ENCODE peak calls at places on chromosomes 13 and 19, in ten cellular contexts. One of them, this sample, is unnamed.

GRCh38 chr19:8373867-8374813 is 10.2 kb downstream of the ANGPTL4 start:
- DNase-seq in activated naive CD8-positive, alpha-beta T cell treated with anti-CD3 and anti-CD28 coated beads for 36 hours: no peak
- DNase-seq in naive thymus-derived CD4-positive, alpha-beta T cell: no peak
- DNase-seq in CD4-positive, alpha-beta memory T cell: no peak
- DNase-seq in stimulated activated CD8-positive, alpha-beta memory T cell treated with anti-CD3 and anti-CD28 coated beads, Interleukin-4, amount 100 ng/mL, for 48 hours: no peak
- DNase-seq in HS-27A: no peak
- DNase-seq in effector memory CD4-positive, alpha-beta T cell: no peak
- DNase-seq in NAMALWA: no peak
- DNase-seq in SW480: no peak
- DNase-seq in aorta: no peak
- DNase-seq in this sample: no peak

GRCh38 chr13:103692442-103692841 is 626.2 kb upstream of the SLC10A2 start:
- DNase-seq in activated naive CD8-positive, alpha-beta T cell treated with anti-CD3 and anti-CD28 coated beads for 36 hours: no peak
- DNase-seq in naive thymus-derived CD4-positive, alpha-beta T cell: no peak
- DNase-seq in CD4-positive, alpha-beta memory T cell: no peak
- DNase-seq in stimulated activated CD8-positive, alpha-beta memory T cell treated with anti-CD3 and anti-CD28 coated beads, Interleukin-4, amount 100 ng/mL, for 48 hours: no peak
- DNase-seq in HS-27A: no peak
- DNase-seq in effector memory CD4-positive, alpha-beta T cell: no peak
- DNase-seq in NAMALWA: no peak
- DNase-seq in SW480: no peak
- DNase-seq in aorta: no peak
- DNase-seq in this sample: no peak

GRCh38 chr13:112252744-112253590 is 123.2 kb upstream of the SPACA7 start:
- DNase-seq in activated naive CD8-positive, alpha-beta T cell treated with anti-CD3 and anti-CD28 coated beads for 36 hours: no peak
- DNase-seq in naive thymus-derived CD4-positive, alpha-beta T cell: no peak
- DNase-seq in CD4-positive, alpha-beta memory T cell: no peak
- DNase-seq in stimulated activated CD8-positive, alpha-beta memory T cell treated with anti-CD3 and anti-CD28 coated beads, Interleukin-4, amount 100 ng/mL, for 48 hours: no peak
- DNase-seq in HS-27A: no peak
- DNase-seq in effector memory CD4-positive, alpha-beta T cell: no peak
- DNase-seq in NAMALWA: no peak
- DNase-seq in SW480: no peak
- DNase-seq in aorta: peak; percentile 58
- DNase-seq in this sample: no peak

GRCh38 chr19:18659281-18660050 is 22.6 kb downstream of the KLHL26 start:
- DNase-seq in activated naive CD8-positive, alpha-beta T cell treated with anti-CD3 and anti-CD28 coated beads for 36 hours: no peak
- DNase-seq in naive thymus-derived CD4-positive, alpha-beta T cell: no peak
- DNase-seq in CD4-positive, alpha-beta memory T cell: no peak
- DNase-seq in stimulated activated CD8-positive, alpha-beta memory T cell treated with anti-CD3 and anti-CD28 coated beads, Interleukin-4, amount 100 ng/mL, for 48 hours: no peak
- DNase-seq in HS-27A: no peak
- DNase-seq in effector memory CD4-positive, alpha-beta T cell: no peak
- DNase-seq in NAMALWA: no peak
- DNase-seq in SW480: no peak
- DNase-seq in aorta: peak; percentile 86
- DNase-seq in this sample: no peak

GRCh38 chr19:11059511-11060358 is 29.5 kb upstream of the LDLR start:
- DNase-seq in activated naive CD8-positive, alpha-beta T cell treated with anti-CD3 and anti-CD28 coated beads for 36 hours: no peak
- DNase-seq in naive thymus-derived CD4-positive, alpha-beta T cell: no peak
- DNase-seq in CD4-positive, alpha-beta memory T cell: no peak
- DNase-seq in stimulated activated CD8-positive, alpha-beta memory T cell treated with anti-CD3 and anti-CD28 coated beads, Interleukin-4, amount 100 ng/mL, for 48 hours: no peak
- DNase-seq in HS-27A: no peak
- DNase-seq in effector memory CD4-positive, alpha-beta T cell: no peak
- DNase-seq in NAMALWA: no peak
- DNase-seq in SW480: no peak
- DNase-seq in aorta: no peak
- DNase-seq in this sample: no peak

GRCh38 chr13:44758595-44759221 is 182.6 kb upstream of the TSC22D1 start:
- DNase-seq in activated naive CD8-positive, alpha-beta T cell treated with anti-CD3 and anti-CD28 coated beads for 36 hours: no peak
- DNase-seq in naive thymus-derived CD4-positive, alpha-beta T cell: no peak
- DNase-seq in CD4-positive, alpha-beta memory T cell: no peak
- DNase-seq in stimulated activated CD8-positive, alpha-beta memory T cell treated with anti-CD3 and anti-CD28 coated beads, Interleukin-4, amount 100 ng/mL, for 48 hours: peak; percentile 40
- DNase-seq in HS-27A: no peak
- DNase-seq in effector memory CD4-positive, alpha-beta T cell: no peak
- DNase-seq in NAMALWA: no peak
- DNase-seq in SW480: no peak
- DNase-seq in aorta: no peak
- DNase-seq in this sample: no peak

GRCh38 chr19:3250675-3251074 is 26.2 kb downstream of the CELF5 start:
- DNase-seq in activated naive CD8-positive, alpha-beta T cell treated with anti-CD3 and anti-CD28 coated beads for 36 hours: peak; percentile 30
- DNase-seq in naive thymus-derived CD4-positive, alpha-beta T cell: peak; percentile 35
- DNase-seq in CD4-positive, alpha-beta memory T cell: no peak
- DNase-seq in stimulated activated CD8-positive, alpha-beta memory T cell treated with anti-CD3 and anti-CD28 coated beads, Interleukin-4, amount 100 ng/mL, for 48 hours: peak; percentile 69
- DNase-seq in HS-27A: no peak
- DNase-seq in effector memory CD4-positive, alpha-beta T cell: no peak
- DNase-seq in NAMALWA: peak; percentile 61
- DNase-seq in SW480: no peak
- DNase-seq in aorta: no peak
- DNase-seq in this sample: peak; percentile 29

GRCh38 chr19:47778954-47779351 is 450 bp downstream of the SELENOW start:
- DNase-seq in activated naive CD8-positive, alpha-beta T cell treated with anti-CD3 and anti-CD28 coated beads for 36 hours: no peak
- DNase-seq in naive thymus-derived CD4-positive, alpha-beta T cell: no peak
- DNase-seq in CD4-positive, alpha-beta memory T cell: no peak
- DNase-seq in stimulated activated CD8-positive, alpha-beta memory T cell treated with anti-CD3 and anti-CD28 coated beads, Interleukin-4, amount 100 ng/mL, for 48 hours: peak; percentile 44
- DNase-seq in HS-27A: no peak
- DNase-seq in effector memory CD4-positive, alpha-beta T cell: no peak
- DNase-seq in NAMALWA: no peak
- DNase-seq in SW480: no peak
- DNase-seq in aorta: peak; percentile 79
- DNase-seq in this sample: no peak

GRCh38 chr19:41175825-41176734 is 16.9 kb upstream of the CYP2S1 start:
- DNase-seq in activated naive CD8-positive, alpha-beta T cell treated with anti-CD3 and anti-CD28 coated beads for 36 hours: peak; percentile 54
- DNase-seq in naive thymus-derived CD4-positive, alpha-beta T cell: peak; percentile 53
- DNase-seq in CD4-positive, alpha-beta memory T cell: peak; percentile 45
- DNase-seq in stimulated activated CD8-positive, alpha-beta memory T cell treated with anti-CD3 and anti-CD28 coated beads, Interleukin-4, amount 100 ng/mL, for 48 hours: peak; percentile 42
- DNase-seq in HS-27A: peak; percentile 91
- DNase-seq in effector memory CD4-positive, alpha-beta T cell: peak; percentile 8
- DNase-seq in NAMALWA: peak; percentile 27
- DNase-seq in SW480: peak; percentile 100
- DNase-seq in aorta: no peak
- DNase-seq in this sample: peak; percentile 5

GRCh38 chr13:74299688-74300087 is 165.5 kb upstream of the KLF12 start:
- DNase-seq in activated naive CD8-positive, alpha-beta T cell treated with anti-CD3 and anti-CD28 coated beads for 36 hours: no peak
- DNase-seq in naive thymus-derived CD4-positive, alpha-beta T cell: no peak
- DNase-seq in CD4-positive, alpha-beta memory T cell: no peak
- DNase-seq in stimulated activated CD8-positive, alpha-beta memory T cell treated with anti-CD3 and anti-CD28 coated beads, Interleukin-4, amount 100 ng/mL, for 48 hours: no peak
- DNase-seq in HS-27A: no peak
- DNase-seq in effector memory CD4-positive, alpha-beta T cell: no peak
- DNase-seq in NAMALWA: no peak
- DNase-seq in SW480: no peak
- DNase-seq in aorta: no peak
- DNase-seq in this sample: no peak

GRCh38 chr13:97367427-97367826 is 66.5 kb upstream of the RAP2A start:
- DNase-seq in activated naive CD8-positive, alpha-beta T cell treated with anti-CD3 and anti-CD28 coated beads for 36 hours: no peak
- DNase-seq in naive thymus-derived CD4-positive, alpha-beta T cell: no peak
- DNase-seq in CD4-positive, alpha-beta memory T cell: no peak
- DNase-seq in stimulated activated CD8-positive, alpha-beta memory T cell treated with anti-CD3 and anti-CD28 coated beads, Interleukin-4, amount 100 ng/mL, for 48 hours: no peak
- DNase-seq in HS-27A: no peak
- DNase-seq in effector memory CD4-positive, alpha-beta T cell: no peak
- DNase-seq in NAMALWA: no peak
- DNase-seq in SW480: peak; percentile 47
- DNase-seq in aorta: no peak
- DNase-seq in this sample: no peak

GRCh38 chr19:12791345-12792047 is at the start of gene JUNB:
- DNase-seq in activated naive CD8-positive, alpha-beta T cell treated with anti-CD3 and anti-CD28 coated beads for 36 hours: peak; percentile 97
- DNase-seq in naive thymus-derived CD4-positive, alpha-beta T cell: peak; percentile 99
- DNase-seq in CD4-positive, alpha-beta memory T cell: peak; percentile 98
- DNase-seq in stimulated activated CD8-positive, alpha-beta memory T cell treated with anti-CD3 and anti-CD28 coated beads, Interleukin-4, amount 100 ng/mL, for 48 hours: peak; percentile 98
- DNase-seq in HS-27A: no peak
- DNase-seq in effector memory CD4-positive, alpha-beta T cell: peak; percentile 95
- DNase-seq in NAMALWA: peak; percentile 96
- DNase-seq in SW480: peak; percentile 93
- DNase-seq in aorta: peak; percentile 99
- DNase-seq in this sample: peak; percentile 97

GRCh38 chr13:94020833-94021232 is 458.6 kb downstream of the DCT start:
- DNase-seq in activated naive CD8-positive, alpha-beta T cell treated with anti-CD3 and anti-CD28 coated beads for 36 hours: no peak
- DNase-seq in naive thymus-derived CD4-positive, alpha-beta T cell: no peak
- DNase-seq in CD4-positive, alpha-beta memory T cell: no peak
- DNase-seq in stimulated activated CD8-positive, alpha-beta memory T cell treated with anti-CD3 and anti-CD28 coated beads, Interleukin-4, amount 100 ng/mL, for 48 hours: no peak
- DNase-seq in HS-27A: no peak
- DNase-seq in effector memory CD4-positive, alpha-beta T cell: no peak
- DNase-seq in NAMALWA: no peak
- DNase-seq in SW480: no peak
- DNase-seq in aorta: no peak
- DNase-seq in this sample: no peak

GRCh38 chr13:31476266-31476665 is 263.1 kb upstream of the RXFP2 start:
- DNase-seq in activated naive CD8-positive, alpha-beta T cell treated with anti-CD3 and anti-CD28 coated beads for 36 hours: no peak
- DNase-seq in naive thymus-derived CD4-positive, alpha-beta T cell: no peak
- DNase-seq in CD4-positive, alpha-beta memory T cell: no peak
- DNase-seq in stimulated activated CD8-positive, alpha-beta memory T cell treated with anti-CD3 and anti-CD28 coated beads, Interleukin-4, amount 100 ng/mL, for 48 hours: no peak
- DNase-seq in HS-27A: peak; percentile 72
- DNase-seq in effector memory CD4-positive, alpha-beta T cell: no peak
- DNase-seq in NAMALWA: no peak
- DNase-seq in SW480: no peak
- DNase-seq in aorta: no peak
- DNase-seq in this sample: no peak

GRCh38 chr13:97121894-97122293 is 100.2 kb upstream of the MBNL2 start:
- DNase-seq in activated naive CD8-positive, alpha-beta T cell treated with anti-CD3 and anti-CD28 coated beads for 36 hours: no peak
- DNase-seq in naive thymus-derived CD4-positive, alpha-beta T cell: no peak
- DNase-seq in CD4-positive, alpha-beta memory T cell: no peak
- DNase-seq in stimulated activated CD8-positive, alpha-beta memory T cell treated with anti-CD3 and anti-CD28 coated beads, Interleukin-4, amount 100 ng/mL, for 48 hours: no peak
- DNase-seq in HS-27A: peak; percentile 42
- DNase-seq in effector memory CD4-positive, alpha-beta T cell: no peak
- DNase-seq in NAMALWA: no peak
- DNase-seq in SW480: no peak
- DNase-seq in aorta: no peak
- DNase-seq in this sample: no peak

GRCh38 chr13:51925865-51926527 is 64.2 kb downstream of the CCDC70 start:
- DNase-seq in activated naive CD8-positive, alpha-beta T cell treated with anti-CD3 and anti-CD28 coated beads for 36 hours: no peak
- DNase-seq in naive thymus-derived CD4-positive, alpha-beta T cell: no peak
- DNase-seq in CD4-positive, alpha-beta memory T cell: no peak
- DNase-seq in stimulated activated CD8-positive, alpha-beta memory T cell treated with anti-CD3 and anti-CD28 coated beads, Interleukin-4, amount 100 ng/mL, for 48 hours: no peak
- DNase-seq in HS-27A: no peak
- DNase-seq in effector memory CD4-positive, alpha-beta T cell: no peak
- DNase-seq in NAMALWA: no peak
- DNase-seq in SW480: no peak
- DNase-seq in aorta: no peak
- DNase-seq in this sample: no peak

GRCh38 chr13:89061821-89062220 is 1390.7 kb downstream of the SLITRK5 start:
- DNase-seq in activated naive CD8-positive, alpha-beta T cell treated with anti-CD3 and anti-CD28 coated beads for 36 hours: no peak
- DNase-seq in naive thymus-derived CD4-positive, alpha-beta T cell: no peak
- DNase-seq in CD4-positive, alpha-beta memory T cell: no peak
- DNase-seq in stimulated activated CD8-positive, alpha-beta memory T cell treated with anti-CD3 and anti-CD28 coated beads, Interleukin-4, amount 100 ng/mL, for 48 hours: no peak
- DNase-seq in HS-27A: no peak
- DNase-seq in effector memory CD4-positive, alpha-beta T cell: no peak
- DNase-seq in NAMALWA: no peak
- DNase-seq in SW480: no peak
- DNase-seq in aorta: no peak
- DNase-seq in this sample: no peak

GRCh38 chr19:49361438-49362047 is 673 bp downstream of the TEAD2 start:
- DNase-seq in activated naive CD8-positive, alpha-beta T cell treated with anti-CD3 and anti-CD28 coated beads for 36 hours: no peak
- DNase-seq in naive thymus-derived CD4-positive, alpha-beta T cell: no peak
- DNase-seq in CD4-positive, alpha-beta memory T cell: no peak
- DNase-seq in stimulated activated CD8-positive, alpha-beta memory T cell treated with anti-CD3 and anti-CD28 coated beads, Interleukin-4, amount 100 ng/mL, for 48 hours: peak; percentile 52
- DNase-seq in HS-27A: peak; percentile 63
- DNase-seq in effector memory CD4-positive, alpha-beta T cell: no peak
- DNase-seq in NAMALWA: peak; percentile 19
- DNase-seq in SW480: peak; percentile 57
- DNase-seq in aorta: peak; percentile 95
- DNase-seq in this sample: no peak